ENCODE peak calls at places on chromosomes 12 and 14, in eight cellular contexts. J is adrenal gland, B is HCT116, F is upper lobe of right lung, K is lower lobe of right lung, U is SK-N-SH, A is heart left ventricle, V is left lung. C is an unnamed sample. For H3K4me1, the result is how much of the 10 kb centered on the place peaks cover.

GRCh38 chr14:91424813-91425719 is 7.4 kb upstream of the CCDC88C start:
- DNase-seq in V (no peak), K (no peak), B (no peak), F (no peak), A (no peak), U (no peak), J (no peak), C (no peak)

GRCh38 chr14:70788893-70789292 is 20.4 kb downstream of the MAP3K9 start:
- DNase-seq in A (no peak), F (no peak), U (no peak), B (no peak), V (no peak), J (no peak), K (no peak), C (no peak)

GRCh38 chr12:96208801-96209534 is 14.8 kb downstream of the ELK3 start:
- DNase-seq in J (no peak), U (no peak), A (no peak), V (no peak), K (no peak), B (no peak), F (no peak), C (no peak)

GRCh38 chr12:114747156-114747555 is 63.2 kb upstream of the TBX3 start:
- DNase-seq in V (no peak), K (no peak), F (no peak), U (no peak), A (no peak), J (peak), B (no peak), C (no peak)

GRCh38 chr14:79411403-79412174 is 799.7 kb downstream of the DIO2 start:
- DNase-seq in J (no peak), V (no peak), U (no peak), A (no peak), B (no peak), F (no peak), K (no peak), C (no peak)

GRCh38 chr12:58174316-58174715 is 232.9 kb downstream of the ATP23 start:
- DNase-seq in A (no peak), U (no peak), B (no peak), F (no peak), V (no peak), K (no peak), J (no peak), C (no peak)

GRCh38 chr14:59337151-59337611 is 128.0 kb downstream of the GPR135 start:
- DNase-seq in V (no peak), J (peak), K (peak), B (no peak), U (no peak), A (peak), F (no peak), C (no peak)

GRCh38 chr14:35285168-35285990 is 6.8 kb upstream of the PSMA6 start:
- DNase-seq in K (no peak), U (no peak), A (no peak), V (no peak), B (no peak), F (no peak), J (no peak), C (no peak)

GRCh38 chr12:116773276-116773731 is 35.2 kb downstream of the RNFT2 start:
- DNase-seq in F (no peak), J (no peak), K (no peak), U (no peak), B (peak), V (no peak), A (no peak), C (no peak)

GRCh38 chr12:65615091-65615490 is 209.2 kb upstream of the HMGA2 start:
- DNase-seq in V (no peak), J (no peak), F (no peak), K (no peak), A (no peak), U (no peak), B (no peak), C (no peak)

GRCh38 chr14:71521238-71521637 is 411.0 kb upstream of the RGS6 start:
- DNase-seq in U (no peak), V (no peak), J (no peak), A (no peak), F (no peak), B (no peak), K (no peak), C (no peak)

GRCh38 chr12:110689601-110690430 is 901 bp upstream of the HVCN1 start:
- DNase-seq in V (peak), U (no peak), J (no peak), A (peak), B (no peak), K (peak), F (no peak), C (no peak)

GRCh38 chr12:116087962-116088361 is 189.5 kb downstream of the MED13L start:
- DNase-seq in A (no peak), U (no peak), J (no peak), B (no peak), V (no peak), F (no peak), K (no peak), C (no peak)

GRCh38 chr12:53991077-53991460 is 6.1 kb downstream of the HOXC10 start:
- DNase-seq in F (no peak), V (no peak), B (no peak), J (no peak), A (no peak), U (no peak), K (no peak), C (no peak)

GRCh38 chr12:50110762-50111416 is 1.1 kb upstream of the COX14 start:
- DNase-seq in B (no peak), V (peak), F (peak), A (peak), K (peak), U (no peak), J (peak), C (peak)

GRCh38 chr14:69713976-69714716 is 52.8 kb upstream of the SRSF5 start:
- DNase-seq in U (no peak), B (no peak), F (no peak), V (no peak), A (no peak), J (no peak), K (no peak), C (no peak)

GRCh38 chr12:26678697-26679660 is 154.0 kb downstream of the ITPR2 start:
- DNase-seq in A (no peak), K (no peak), J (no peak), F (no peak), B (no peak), U (no peak), V (no peak), C (no peak)

GRCh38 chr12:102300824-102301461 is 103.3 kb upstream of the PMCH start:
- DNase-seq in F (no peak), U (peak), K (no peak), J (no peak), V (no peak), A (no peak), B (peak), C (no peak)

GRCh38 chr12:46208370-46208769 is 60.5 kb downstream of the SLC38A1 start:
- DNase-seq in V (no peak), K (no peak), F (no peak), A (no peak), B (no peak), U (no peak), J (no peak), C (no peak)

GRCh38 chr14:24692382-24693352 is 58.7 kb upstream of the GZMB start:
- DNase-seq in F (no peak), J (no peak), V (no peak), B (no peak), K (no peak), U (no peak), A (no peak), C (no peak)

GRCh38 chr14:61435563-61436337 is 114.4 kb downstream of the PRKCH start:
- DNase-seq in F (no peak), K (no peak), V (no peak), J (no peak), B (no peak), U (no peak), A (no peak), C (no peak)

GRCh38 chr12:16585781-16586180 is 20.2 kb downstream of the LMO3 start:
- DNase-seq in B (no peak), A (no peak), U (no peak), V (no peak), J (no peak), K (no peak), F (no peak), C (no peak)

GRCh38 chr12:3727354-3727753 is 25.6 kb downstream of the CRACR2A start:
- DNase-seq in V (no peak), B (no peak), F (no peak), A (no peak), U (no peak), K (no peak), J (no peak), C (no peak)

GRCh38 chr12:116881325-116881866 is at the start of gene HRK:
- DNase-seq in K (no peak), J (peak), B (no peak), U (no peak), V (no peak), F (no peak), A (no peak), C (peak)

GRCh38 chr14:75125617-75126016 is 1.2 kb downstream of the NEK9 start:
- DNase-seq in J (no peak), B (no peak), A (no peak), U (peak), F (no peak), K (no peak), V (no peak), C (no peak)

GRCh38 chr12:48247181-48247966 is 44.3 kb upstream of the OR10AD1 start:
- DNase-seq in K (no peak), B (no peak), A (no peak), J (no peak), V (no peak), F (no peak), U (no peak), C (no peak)

GRCh38 chr12:18716236-18716635 is 21.6 kb downstream of the PLCZ1 start:
- DNase-seq in A (no peak), U (no peak), V (no peak), F (no peak), K (no peak), B (no peak), J (no peak), C (no peak)

GRCh38 chr12:64633186-64633939 is 23.1 kb downstream of the RASSF3 start:
- DNase-seq in J (no peak), U (no peak), B (no peak), F (no peak), A (no peak), V (no peak), K (no peak), C (no peak)

GRCh38 chr12:91620949-91621348 is 438.3 kb upstream of the DCN start:
- DNase-seq in V (no peak), J (no peak), B (no peak), A (peak), F (no peak), K (no peak), U (no peak), C (no peak)

GRCh38 chr14:36057452-36058142 is 118.9 kb downstream of the PTCSC3 start:
- DNase-seq in A (no peak), B (peak), U (no peak), V (no peak), J (no peak), K (no peak), F (no peak), C (no peak)

GRCh38 chr12:101172316-101172715 is 37.7 kb downstream of the SLC5A8 start:
- DNase-seq in A (no peak), J (no peak), K (no peak), V (no peak), B (no peak), U (peak), F (no peak), C (no peak)
- TF ChIP-seq CTCF in A (no peak), J (no peak), K (peak), V (no peak), B (peak), U (peak), F (no peak), C (peak)

DNA sequence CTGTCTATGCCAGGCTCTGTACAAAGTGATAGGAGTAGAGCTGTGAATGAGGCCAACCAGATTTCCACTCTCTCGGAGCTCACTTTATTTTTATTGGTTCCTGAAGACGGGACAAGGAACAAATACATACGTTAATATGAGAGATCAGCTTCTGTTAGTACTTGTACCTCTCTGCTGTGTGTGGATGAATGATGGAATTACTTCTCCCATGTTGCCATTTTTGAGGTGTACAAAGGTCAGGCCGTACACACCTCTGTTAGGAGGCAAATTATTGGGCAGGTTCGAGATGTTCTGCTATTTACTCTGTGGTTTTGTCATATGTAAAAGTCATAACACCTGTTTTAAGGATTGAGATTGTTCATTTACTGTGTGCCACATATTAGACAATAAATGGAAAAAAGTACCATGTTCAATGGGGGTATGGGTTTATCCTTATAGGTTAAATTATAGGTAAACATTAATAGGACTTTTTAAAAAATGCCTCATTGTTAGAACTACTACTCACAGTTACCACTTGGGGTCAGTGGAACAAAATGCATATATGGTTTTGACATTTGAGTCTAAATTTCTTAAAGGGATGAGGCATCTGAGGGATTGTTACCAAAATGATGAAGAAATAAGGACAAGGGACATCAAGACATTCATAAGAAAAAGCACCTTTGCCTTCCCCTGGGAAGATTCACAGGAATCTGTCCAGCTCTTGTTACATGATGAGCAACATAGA is 26.9 kb downstream of the WBP11 start:
- DNase-seq in B (no peak), A (no peak), F (no peak), K (no peak), J (no peak), U (peak), V (no peak), C (no peak)
- H3K4me1 ChIP-seq in B (under half), A (under half), F (under half), K (under half), J (under half), U (under half), V (under half), C (under half)

DNA sequence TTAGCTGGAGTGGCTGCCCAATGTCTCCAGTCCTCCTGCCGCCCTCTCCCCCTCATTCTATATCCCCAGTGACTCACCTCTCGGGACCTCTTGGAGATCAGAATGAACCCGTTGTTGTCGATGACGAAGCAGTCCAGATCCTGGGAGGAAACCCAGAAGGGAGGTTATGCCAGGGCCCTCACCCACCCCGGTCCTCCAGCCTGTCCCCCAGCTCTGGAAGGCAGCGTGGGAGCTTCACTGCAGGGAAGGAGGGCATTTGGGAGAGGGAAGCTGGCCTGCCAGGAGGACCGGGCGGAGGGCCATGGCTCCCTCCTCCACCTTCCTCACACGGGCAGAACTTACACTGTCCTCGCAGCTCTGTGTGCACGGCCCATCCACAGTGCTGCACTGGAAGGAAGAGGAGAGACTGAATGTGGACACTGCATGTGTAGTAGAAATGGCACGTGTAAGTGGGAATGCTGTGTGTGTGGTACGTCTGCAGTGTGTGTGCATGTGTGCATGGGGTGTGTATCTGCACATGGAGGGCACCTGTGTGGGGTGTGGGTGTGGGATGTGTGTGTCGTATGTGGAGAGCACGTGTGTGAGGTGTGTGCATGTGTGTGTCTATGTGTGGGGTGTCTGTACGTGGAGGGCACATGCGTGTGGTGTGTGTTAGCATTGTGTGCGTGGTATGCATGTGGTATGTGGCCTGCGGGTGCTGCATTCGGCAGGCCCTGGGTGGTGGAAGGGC is 10.0 kb upstream of the LRTM2 start:
- DNase-seq in U (no peak), V (peak), B (no peak), J (no peak), A (no peak), K (peak), F (no peak), C (no peak)
- H3K4me3 ChIP-seq in U (no peak), V (no peak), B (no peak), J (no peak), A (no peak), K (no peak), F (no peak), C (no peak)

GRCh38 chr14:54908230-54908629 is 5.6 kb upstream of the GCH1 start:
- DNase-seq in J (no peak), K (no peak), V (no peak), A (no peak), B (no peak), U (no peak), F (no peak), C (no peak)

GRCh38 chr14:54906075-54906474 is 3.4 kb upstream of the GCH1 start:
- DNase-seq in J (no peak), V (no peak), K (no peak), A (no peak), B (no peak), U (no peak), F (no peak), C (no peak)

GRCh38 chr14:54902143-54902520 is 494 bp downstream of the GCH1 start:
- DNase-seq in J (peak), K (peak), U (peak), F (peak), B (peak), A (peak), V (peak), C (peak)

GRCh38 chr14:54901380-54902142 is 1.1 kb downstream of the GCH1 start:
- DNase-seq in B (no peak), U (peak), A (no peak), F (no peak), V (no peak), K (no peak), J (peak), C (no peak)

GRCh38 chr14:54902521-54903420 is at the start of gene GCH1:
- DNase-seq in B (peak), J (peak), V (peak), F (peak), U (peak), A (peak), K (peak), C (peak)
- TF ChIP-seq CTCF in B (peak), J (no peak), V (peak), F (peak), U (peak), A (peak), K (peak), C (peak)

C was measured in BE2C.